ENCODE peak calls at places on chromosomes 2 and 18, in ten cellular contexts. C, V, D, Q, I, P, L, E, O and S are unnamed samples.

GRCh38 chr2:118443596-118443995 is 355.3 kb downstream of the INSIG2 start:
- DNase-seq in C (no peak), V (no peak), D (no peak), Q (no peak), I (no peak), P (no peak), L (peak; percentile 6), E (no peak), O (no peak), S (no peak)

GRCh38 chr18:74497778-74498177 is 1.6 kb downstream of the CNDP2 start:
- DNase-seq in C (no peak), V (no peak), D (no peak), Q (no peak), I (no peak), P (no peak), L (no peak), E (no peak), O (no peak), S (no peak)

GRCh38 chr2:54569745-54570296 is 113.7 kb downstream of the SPTBN1 start:
- DNase-seq in C (no peak), V (no peak), D (no peak), Q (no peak), I (no peak), P (peak; percentile 25), L (no peak), E (no peak), O (no peak), S (no peak)

GRCh38 chr2:23199115-23199918 is 185.7 kb upstream of the KLHL29 start:
- DNase-seq in C (no peak), V (no peak), D (no peak), Q (peak; percentile 60), I (no peak), P (no peak), L (no peak), E (no peak), O (no peak), S (peak; percentile 50)

GRCh38 chr18:49016648-49017539 is 66.1 kb upstream of the SMAD7 start:
- DNase-seq in C (peak; percentile 56), V (peak; percentile 57), D (peak; percentile 96), Q (peak; percentile 60), I (no peak), P (peak; percentile 60), L (peak; percentile 51), E (peak; percentile 40), O (peak; percentile 60), S (peak; percentile 77)

GRCh38 chr2:119981896-119982295 is 31.0 kb upstream of the EPB41L5 start:
- DNase-seq in C (no peak), V (no peak), D (no peak), Q (no peak), I (no peak), P (no peak), L (no peak), E (no peak), O (no peak), S (no peak)

GRCh38 chr2:121095257-121096080 is 189.5 kb downstream of the TFCP2L1 start:
- DNase-seq in C (peak; percentile 84), V (peak; percentile 84), D (peak; percentile 70), Q (peak; percentile 67), I (no peak), P (peak; percentile 64), L (no peak), E (no peak), O (peak; percentile 60), S (peak; percentile 80)

GRCh38 chr2:10048501-10049171 is 5.3 kb downstream of the KLF11 start:
- DNase-seq in C (peak; percentile 38), V (peak; percentile 40), D (no peak), Q (peak; percentile 75), I (peak; percentile 16), P (no peak), L (no peak), E (no peak), O (no peak), S (peak; percentile 27)

GRCh38 chr2:55056024-55056521 is 5.8 kb upstream of the RTN4 start:
- DNase-seq in C (no peak), V (no peak), D (no peak), Q (no peak), I (no peak), P (peak; percentile 70), L (no peak), E (no peak), O (no peak), S (no peak)

GRCh38 chr18:74982946-74983635 is 225.8 kb downstream of the PTGR3 start:
- DNase-seq in C (no peak), V (no peak), D (no peak), Q (no peak), I (no peak), P (no peak), L (no peak), E (no peak), O (no peak), S (no peak)

GRCh38 chr2:212505583-212505982 is 33.0 kb downstream of the ERBB4 start:
- DNase-seq in C (no peak), V (no peak), D (no peak), Q (no peak), I (no peak), P (no peak), L (no peak), E (no peak), O (no peak), S (no peak)

GRCh38 chr2:145593991-145594702 is 1074.2 kb upstream of the ZEB2 start:
- DNase-seq in C (no peak), V (no peak), D (peak; percentile 62), Q (peak; percentile 66), I (no peak), P (no peak), L (peak; percentile 34), E (no peak), O (no peak), S (peak; percentile 27)

GRCh38 chr2:145591109-145591809 is 1071.3 kb upstream of the ZEB2 start:
- DNase-seq in C (no peak), V (no peak), D (no peak), Q (no peak), I (no peak), P (no peak), L (no peak), E (no peak), O (no peak), S (no peak)

GRCh38 chr2:145595296-145595695 is 1075.4 kb upstream of the ZEB2 start:
- DNase-seq in C (no peak), V (no peak), D (no peak), Q (no peak), I (no peak), P (no peak), L (no peak), E (no peak), O (no peak), S (no peak)

GRCh38 chr2:145593280-145593679 is 1073.4 kb upstream of the ZEB2 start:
- DNase-seq in C (no peak), V (no peak), D (no peak), Q (no peak), I (no peak), P (no peak), L (no peak), E (no peak), O (no peak), S (no peak)

GRCh38 chr2:145592362-145592761 is 1072.4 kb upstream of the ZEB2 start:
- DNase-seq in C (no peak), V (no peak), D (no peak), Q (no peak), I (no peak), P (no peak), L (no peak), E (no peak), O (no peak), S (no peak)
- H3K9me3 ChIP-seq in C (no peaks in the 10 kb centered on the region), V (no peaks in the 10 kb centered on the region), D (no peaks in the 10 kb centered on the region), Q (no peaks in the 10 kb centered on the region), I (no peaks in the 10 kb centered on the region), P (no peaks in the 10 kb centered on the region), L (no peaks in the 10 kb centered on the region), E (no peaks in the 10 kb centered on the region), O (no peaks in the 10 kb centered on the region), S (no peaks in the 10 kb centered on the region)

DNA sequence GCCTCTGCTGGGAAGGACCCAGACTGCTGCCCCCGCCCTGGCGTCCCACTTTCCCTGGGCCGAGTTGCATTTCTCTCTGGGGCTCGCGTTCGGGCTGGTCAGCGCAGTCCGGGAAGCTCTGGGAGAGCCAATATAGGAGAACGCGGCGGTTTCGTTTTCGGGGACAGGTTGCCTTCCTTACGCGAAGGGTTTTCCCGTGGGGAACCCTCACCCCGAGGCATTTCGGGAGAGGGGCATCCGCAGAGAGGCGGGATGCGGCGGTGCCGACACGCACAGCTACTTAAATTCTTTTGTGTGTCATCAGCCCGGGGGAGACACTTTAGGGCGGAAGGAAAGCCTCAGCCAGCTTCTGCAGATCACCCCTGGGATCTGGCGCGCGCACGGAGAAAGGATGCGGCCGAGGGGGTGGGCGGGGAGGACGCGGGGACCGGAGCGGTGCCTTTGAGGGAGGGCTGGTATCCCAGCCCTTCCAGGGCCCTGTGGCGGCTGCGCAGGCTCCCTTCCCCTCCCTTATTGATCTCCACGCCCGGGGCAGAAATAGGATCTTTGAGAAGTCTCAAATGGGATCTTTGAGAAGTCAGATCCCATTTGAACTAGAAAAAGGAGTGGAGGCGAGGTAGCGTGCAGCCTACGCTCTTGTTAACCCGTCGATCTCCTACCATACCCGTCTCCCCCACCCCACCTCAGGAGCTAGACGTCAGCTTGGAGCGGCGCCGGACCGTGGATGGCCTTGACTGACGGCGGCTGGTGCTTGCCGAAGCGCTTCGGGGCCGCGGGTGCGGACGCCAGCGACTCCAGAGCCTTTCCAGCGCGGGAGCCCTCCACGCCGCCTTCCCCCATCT is 1.3 kb downstream of the GATA6 start:
- DNase-seq in C (peak; percentile 70), V (peak; percentile 88), D (peak; percentile 69), Q (peak; percentile 32), I (peak; percentile 81), P (peak; percentile 65), L (peak; percentile 24), E (no peak), O (peak; percentile 37), S (peak; percentile 9)
- H3K4me3 ChIP-seq in C (peak overlapping the region; percentile 79), V (peak overlapping the region; percentile 66), D (peak overlapping the region; percentile 86), Q (peak overlapping the region; percentile 56), I (peak overlapping the region; percentile 98), P (peak overlapping the region; percentile 77), L (peak overlapping the region; percentile 82), E (peak overlapping the region; percentile 73), O (peak overlapping the region; percentile 90), S (peak overlapping the region; percentile 64)

DNA sequence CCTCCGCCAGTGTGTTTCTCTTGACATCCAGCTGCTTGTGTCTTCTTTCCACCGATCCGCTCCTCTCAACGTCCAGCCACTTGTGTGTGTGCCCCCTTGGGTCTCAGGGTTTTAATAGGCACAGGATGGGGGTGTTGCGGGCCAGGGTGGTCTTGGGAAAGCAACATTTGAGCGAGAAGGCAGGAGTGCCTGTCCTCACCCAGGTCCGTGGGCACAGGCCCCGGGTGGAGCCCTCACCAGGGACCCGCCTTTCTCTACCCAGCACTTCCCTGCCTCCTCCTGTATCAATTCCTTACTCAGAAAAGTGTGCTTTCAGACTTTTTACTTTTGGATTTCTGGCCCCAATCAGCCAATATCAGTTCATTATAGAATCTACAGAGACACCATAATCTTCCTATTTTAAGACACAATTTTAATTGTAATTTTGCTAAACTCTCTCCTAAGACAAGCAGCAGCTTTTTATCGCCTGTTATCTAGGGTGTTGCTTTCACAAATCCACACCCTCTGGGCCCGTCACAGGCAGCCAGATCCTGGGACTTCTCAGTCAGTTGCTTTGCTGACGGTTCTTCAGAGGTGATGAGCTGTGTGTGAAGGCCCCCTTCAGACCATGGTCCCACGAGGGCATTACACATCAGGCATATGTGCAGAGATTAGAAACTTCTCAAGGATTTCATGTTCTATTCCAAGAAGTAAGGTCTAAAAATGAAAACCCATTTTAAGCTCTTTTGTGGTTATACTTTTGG is 96.0 kb upstream of the FHL2 start:
- DNase-seq in C (no peak), V (peak; percentile 81), D (no peak), Q (no peak), I (no peak), P (no peak), L (no peak), E (no peak), O (no peak), S (no peak)
- H3K27ac ChIP-seq in C (no peak overlapping the region), V (peak overlapping the region; percentile 43), D (no peak overlapping the region), Q (no peak overlapping the region), I (peak overlapping the region; percentile 39), P (no peak overlapping the region), L (no peak overlapping the region), E (no peak overlapping the region), O (no peak overlapping the region), S (no peak overlapping the region)

GRCh38 chr2:174169372-174169771 is 79.0 kb downstream of the OLA1 start:
- DNase-seq in C (no peak), V (no peak), D (no peak), Q (no peak), I (no peak), P (no peak), L (no peak), E (no peak), O (no peak), S (no peak)
- H3K9me3 ChIP-seq in C (peaks cover 35% of the 10 kb centered on the region), V (peaks cover 2% of the 10 kb centered on the region), D (peaks cover 14% of the 10 kb centered on the region), Q (peaks cover 30% of the 10 kb centered on the region), I (no peaks in the 10 kb centered on the region), P (no peaks in the 10 kb centered on the region), L (peaks cover 22% of the 10 kb centered on the region), E (peaks cover 9% of the 10 kb centered on the region), O (peaks cover 33% of the 10 kb centered on the region), S (peaks cover 5% of the 10 kb centered on the region)